ENCODE peak calls at places on chromosomes 5 and 9, in seven cellular contexts. One of them, this sample, is unnamed.

GRCh38 chr9:6218099-6218502 is 2.5 kb downstream of the IL33 start:
- DNase-seq in mammary epithelial cell: peak
- DNase-seq in body of pancreas: no peak
- DNase-seq in myocyte: no peak
- DNase-seq in anterior cingulate cortex: no peak
- DNase-seq in activated CD8-positive, alpha-beta memory T cell treated with anti-CD3 and anti-CD28 coated beads, Interleukin-2, amount 50 U/mL, for 48 hours: no peak
- DNase-seq in lower leg skin: no peak
- DNase-seq in this sample: peak

GRCh38 chr5:147558826-147559225 is 49.0 kb upstream of the DPYSL3 start:
- DNase-seq in activated CD8-positive, alpha-beta memory T cell treated with anti-CD3 and anti-CD28 coated beads, Interleukin-2, amount 50 U/mL, for 48 hours: no peak
- DNase-seq in myocyte: peak
- DNase-seq in lower leg skin: peak
- DNase-seq in anterior cingulate cortex: no peak
- DNase-seq in mammary epithelial cell: peak
- DNase-seq in body of pancreas: peak
- DNase-seq in this sample: peak

GRCh38 chr9:118975736-118976135 is 393.5 kb downstream of the BRINP1 start:
- DNase-seq in anterior cingulate cortex: no peak
- DNase-seq in body of pancreas: no peak
- DNase-seq in mammary epithelial cell: no peak
- DNase-seq in activated CD8-positive, alpha-beta memory T cell treated with anti-CD3 and anti-CD28 coated beads, Interleukin-2, amount 50 U/mL, for 48 hours: no peak
- DNase-seq in myocyte: no peak
- DNase-seq in lower leg skin: no peak
- DNase-seq in this sample: no peak

GRCh38 chr9:4116708-4117460 is 183.0 kb downstream of the GLIS3 start:
- DNase-seq in anterior cingulate cortex: no peak
- DNase-seq in lower leg skin: peak
- DNase-seq in myocyte: no peak
- DNase-seq in activated CD8-positive, alpha-beta memory T cell treated with anti-CD3 and anti-CD28 coated beads, Interleukin-2, amount 50 U/mL, for 48 hours: no peak
- DNase-seq in mammary epithelial cell: no peak
- DNase-seq in body of pancreas: no peak
- DNase-seq in this sample: no peak

GRCh38 chr5:175664723-175665122 is 6.9 kb downstream of the HRH2 start:
- DNase-seq in anterior cingulate cortex: no peak
- DNase-seq in lower leg skin: no peak
- DNase-seq in mammary epithelial cell: no peak
- DNase-seq in activated CD8-positive, alpha-beta memory T cell treated with anti-CD3 and anti-CD28 coated beads, Interleukin-2, amount 50 U/mL, for 48 hours: no peak
- DNase-seq in myocyte: no peak
- DNase-seq in body of pancreas: no peak
- DNase-seq in this sample: no peak

GRCh38 chr9:35490910-35491465 is 1.1 kb downstream of the RUSC2 start:
- DNase-seq in anterior cingulate cortex: no peak
- DNase-seq in mammary epithelial cell: peak
- DNase-seq in lower leg skin: no peak
- DNase-seq in myocyte: peak
- DNase-seq in body of pancreas: no peak
- DNase-seq in activated CD8-positive, alpha-beta memory T cell treated with anti-CD3 and anti-CD28 coated beads, Interleukin-2, amount 50 U/mL, for 48 hours: no peak
- DNase-seq in this sample: no peak

GRCh38 chr5:170300361-170301013 is 2.9 kb upstream of the LCP2 start:
- DNase-seq in myocyte: no peak
- DNase-seq in mammary epithelial cell: no peak
- DNase-seq in body of pancreas: no peak
- DNase-seq in anterior cingulate cortex: no peak
- DNase-seq in activated CD8-positive, alpha-beta memory T cell treated with anti-CD3 and anti-CD28 coated beads, Interleukin-2, amount 50 U/mL, for 48 hours: peak
- DNase-seq in lower leg skin: no peak
- DNase-seq in this sample: no peak

GRCh38 chr5:127080001-127080478 is 6.7 kb upstream of the C5orf63 start:
- DNase-seq in lower leg skin: no peak
- DNase-seq in activated CD8-positive, alpha-beta memory T cell treated with anti-CD3 and anti-CD28 coated beads, Interleukin-2, amount 50 U/mL, for 48 hours: no peak
- DNase-seq in body of pancreas: no peak
- DNase-seq in anterior cingulate cortex: no peak
- DNase-seq in myocyte: no peak
- DNase-seq in mammary epithelial cell: peak
- DNase-seq in this sample: no peak

GRCh38 chr5:131355972-131356528 is 92.2 kb downstream of the CDC42SE2 start:
- DNase-seq in myocyte: no peak
- DNase-seq in anterior cingulate cortex: no peak
- DNase-seq in activated CD8-positive, alpha-beta memory T cell treated with anti-CD3 and anti-CD28 coated beads, Interleukin-2, amount 50 U/mL, for 48 hours: no peak
- DNase-seq in mammary epithelial cell: no peak
- DNase-seq in body of pancreas: no peak
- DNase-seq in lower leg skin: no peak
- DNase-seq in this sample: no peak

GRCh38 chr9:113515862-113516261 is 52.3 kb downstream of the RGS3 start:
- DNase-seq in activated CD8-positive, alpha-beta memory T cell treated with anti-CD3 and anti-CD28 coated beads, Interleukin-2, amount 50 U/mL, for 48 hours: no peak
- DNase-seq in anterior cingulate cortex: no peak
- DNase-seq in body of pancreas: no peak
- DNase-seq in myocyte: no peak
- DNase-seq in lower leg skin: no peak
- DNase-seq in mammary epithelial cell: no peak
- DNase-seq in this sample: no peak

GRCh38 chr5:127647361-127647958 is 1.4 kb upstream of the CTXN3 start:
- DNase-seq in activated CD8-positive, alpha-beta memory T cell treated with anti-CD3 and anti-CD28 coated beads, Interleukin-2, amount 50 U/mL, for 48 hours: no peak
- DNase-seq in lower leg skin: no peak
- DNase-seq in body of pancreas: no peak
- DNase-seq in mammary epithelial cell: peak
- DNase-seq in anterior cingulate cortex: no peak
- DNase-seq in myocyte: peak
- DNase-seq in this sample: no peak

GRCh38 chr9:24846248-24846912 is 300.7 kb upstream of the IZUMO3 start:
- DNase-seq in body of pancreas: no peak
- DNase-seq in lower leg skin: no peak
- DNase-seq in mammary epithelial cell: no peak
- DNase-seq in anterior cingulate cortex: no peak
- DNase-seq in myocyte: no peak
- DNase-seq in activated CD8-positive, alpha-beta memory T cell treated with anti-CD3 and anti-CD28 coated beads, Interleukin-2, amount 50 U/mL, for 48 hours: no peak
- DNase-seq in this sample: no peak

GRCh38 chr9:89359018-89359417 is 40.7 kb downstream of the SECISBP2 start:
- DNase-seq in myocyte: peak
- DNase-seq in mammary epithelial cell: no peak
- DNase-seq in lower leg skin: no peak
- DNase-seq in body of pancreas: peak
- DNase-seq in anterior cingulate cortex: no peak
- DNase-seq in activated CD8-positive, alpha-beta memory T cell treated with anti-CD3 and anti-CD28 coated beads, Interleukin-2, amount 50 U/mL, for 48 hours: no peak
- DNase-seq in this sample: no peak

GRCh38 chr5:171330011-171330410 is 21.0 kb downstream of the TLX3 start:
- DNase-seq in activated CD8-positive, alpha-beta memory T cell treated with anti-CD3 and anti-CD28 coated beads, Interleukin-2, amount 50 U/mL, for 48 hours: no peak
- DNase-seq in body of pancreas: no peak
- DNase-seq in myocyte: peak
- DNase-seq in mammary epithelial cell: no peak
- DNase-seq in anterior cingulate cortex: no peak
- DNase-seq in lower leg skin: no peak
- DNase-seq in this sample: no peak

GRCh38 chr9:26326473-26327044 is 566.0 kb downstream of the CAAP1 start:
- DNase-seq in lower leg skin: peak
- DNase-seq in mammary epithelial cell: peak
- DNase-seq in activated CD8-positive, alpha-beta memory T cell treated with anti-CD3 and anti-CD28 coated beads, Interleukin-2, amount 50 U/mL, for 48 hours: no peak
- DNase-seq in body of pancreas: peak
- DNase-seq in myocyte: peak
- DNase-seq in anterior cingulate cortex: no peak
- DNase-seq in this sample: peak

GRCh38 chr9:134320195-134320885 is 5.9 kb upstream of the RXRA start:
- DNase-seq in lower leg skin: no peak
- DNase-seq in activated CD8-positive, alpha-beta memory T cell treated with anti-CD3 and anti-CD28 coated beads, Interleukin-2, amount 50 U/mL, for 48 hours: no peak
- DNase-seq in body of pancreas: peak
- DNase-seq in anterior cingulate cortex: no peak
- DNase-seq in mammary epithelial cell: no peak
- DNase-seq in myocyte: no peak
- DNase-seq in this sample: no peak

GRCh38 chr9:34446468-34446891 is 11.9 kb downstream of the FAM219A start:
- DNase-seq in anterior cingulate cortex: no peak
- DNase-seq in mammary epithelial cell: no peak
- DNase-seq in activated CD8-positive, alpha-beta memory T cell treated with anti-CD3 and anti-CD28 coated beads, Interleukin-2, amount 50 U/mL, for 48 hours: no peak
- DNase-seq in myocyte: no peak
- DNase-seq in body of pancreas: no peak
- DNase-seq in lower leg skin: no peak
- DNase-seq in this sample: no peak

GRCh38 chr5:125323613-125324012 is 577.2 kb upstream of the ZNF608 start:
- DNase-seq in lower leg skin: no peak
- DNase-seq in myocyte: no peak
- DNase-seq in mammary epithelial cell: no peak
- DNase-seq in activated CD8-positive, alpha-beta memory T cell treated with anti-CD3 and anti-CD28 coated beads, Interleukin-2, amount 50 U/mL, for 48 hours: no peak
- DNase-seq in anterior cingulate cortex: no peak
- DNase-seq in body of pancreas: no peak
- DNase-seq in this sample: no peak

GRCh38 chr9:86408121-86408520 is 53.9 kb upstream of the TUT7 start:
- DNase-seq in body of pancreas: no peak
- DNase-seq in myocyte: no peak
- DNase-seq in mammary epithelial cell: peak
- DNase-seq in lower leg skin: no peak
- DNase-seq in activated CD8-positive, alpha-beta memory T cell treated with anti-CD3 and anti-CD28 coated beads, Interleukin-2, amount 50 U/mL, for 48 hours: no peak
- DNase-seq in anterior cingulate cortex: no peak
- DNase-seq in this sample: no peak

GRCh38 chr9:8329561-8330283 is 530.1 kb upstream of the DMAC1 start:
- DNase-seq in body of pancreas: peak
- DNase-seq in anterior cingulate cortex: no peak
- DNase-seq in activated CD8-positive, alpha-beta memory T cell treated with anti-CD3 and anti-CD28 coated beads, Interleukin-2, amount 50 U/mL, for 48 hours: no peak
- DNase-seq in myocyte: no peak
- DNase-seq in mammary epithelial cell: no peak
- DNase-seq in lower leg skin: no peak
- DNase-seq in this sample: no peak

GRCh38 chr5:82820958-82821880 is 256.0 kb downstream of the TMEM167A start:
- DNase-seq in lower leg skin: no peak
- DNase-seq in body of pancreas: no peak
- DNase-seq in anterior cingulate cortex: no peak
- DNase-seq in activated CD8-positive, alpha-beta memory T cell treated with anti-CD3 and anti-CD28 coated beads, Interleukin-2, amount 50 U/mL, for 48 hours: no peak
- DNase-seq in mammary epithelial cell: peak
- DNase-seq in myocyte: no peak
- DNase-seq in this sample: no peak

GRCh38 chr5:109743041-109743531 is 53.4 kb downstream of the MAN2A1 start:
- DNase-seq in lower leg skin: no peak
- DNase-seq in body of pancreas: no peak
- DNase-seq in activated CD8-positive, alpha-beta memory T cell treated with anti-CD3 and anti-CD28 coated beads, Interleukin-2, amount 50 U/mL, for 48 hours: no peak
- DNase-seq in myocyte: no peak
- DNase-seq in mammary epithelial cell: no peak
- DNase-seq in anterior cingulate cortex: no peak
- DNase-seq in this sample: no peak

GRCh38 chr9:72471096-72471495 is 50.3 kb upstream of the TMC1 start:
- DNase-seq in anterior cingulate cortex: no peak
- DNase-seq in mammary epithelial cell: no peak
- DNase-seq in activated CD8-positive, alpha-beta memory T cell treated with anti-CD3 and anti-CD28 coated beads, Interleukin-2, amount 50 U/mL, for 48 hours: no peak
- DNase-seq in body of pancreas: no peak
- DNase-seq in lower leg skin: no peak
- DNase-seq in myocyte: no peak
- DNase-seq in this sample: no peak

GRCh38 chr5:119451561-119451960 is 736 bp upstream of the HSD17B4 start:
- DNase-seq in lower leg skin: no peak
- DNase-seq in myocyte: no peak
- DNase-seq in mammary epithelial cell: no peak
- DNase-seq in anterior cingulate cortex: no peak
- DNase-seq in activated CD8-positive, alpha-beta memory T cell treated with anti-CD3 and anti-CD28 coated beads, Interleukin-2, amount 50 U/mL, for 48 hours: no peak
- DNase-seq in body of pancreas: no peak
- DNase-seq in this sample: no peak

This sample was measured in PC-3.